ENCODE peak calls at places on chromosomes 13 and 19, in four cellular contexts. X is GM12878, B is H1, L is HepG2. H is an unnamed sample.

GRCh38 chr19:3857449-3858003 is 11.3 kb downstream of the ZFR2 start:
- DNase-seq in X (no peak), B (no peak), L (no peak), H (no peak)

GRCh38 chr19:58218899-58219298 is 9.8 kb upstream of the ZNF544 start:
- DNase-seq in X (no peak), B (peak), L (peak), H (no peak)

GRCh38 chr19:23254141-23254910 is 4.1 kb upstream of the ZNF724 start:
- DNase-seq in X (no peak), B (no peak), L (no peak), H (no peak)

GRCh38 chr13:34620073-34620858 is 321.8 kb upstream of the NBEA start:
- DNase-seq in X (no peak), B (no peak), L (no peak), H (no peak)

GRCh38 chr13:40445557-40445990 is 220.9 kb downstream of the FOXO1 start:
- DNase-seq in X (peak), B (no peak), L (no peak), H (no peak)

GRCh38 chr19:6042776-6043726 is 65.1 kb upstream of the RANBP3 start:
- DNase-seq in X (no peak), B (peak), L (no peak), H (no peak)

GRCh38 chr13:33611016-33611805 is 206.7 kb upstream of the RFC3 start:
- DNase-seq in X (no peak), B (no peak), L (peak), H (no peak)

GRCh38 chr19:42965204-42965603 is 28.2 kb upstream of the PSG7 start:
- DNase-seq in X (no peak), B (no peak), L (no peak), H (no peak)

GRCh38 chr19:47124937-47125668 is 5.5 kb upstream of the SAE1 start:
- DNase-seq in X (no peak), B (no peak), L (peak), H (no peak)

GRCh38 chr13:30872685-30873443 is 33.2 kb upstream of the MEDAG start:
- DNase-seq in X (no peak), B (no peak), L (peak), H (peak)

GRCh38 chr13:86038490-86038889 is 239.3 kb upstream of the SLITRK6 start:
- DNase-seq in X (no peak), B (no peak), L (no peak), H (no peak)

GRCh38 chr13:43815204-43815603 is 28.4 kb upstream of the ENOX1 start:
- DNase-seq in X (no peak), B (no peak), L (no peak), H (no peak)

GRCh38 chr13:40874138-40874776 is 84.8 kb downstream of the SLC25A15 start:
- DNase-seq in X (no peak), B (no peak), L (no peak), H (no peak)

GRCh38 chr13:59112375-59112774 is 1051.4 kb downstream of the DIAPH3 start:
- DNase-seq in X (no peak), B (no peak), L (no peak), H (no peak)

GRCh38 chr13:70723732-70724131 is 615.5 kb upstream of the KLHL1 start:
- DNase-seq in X (no peak), B (no peak), L (peak), H (no peak)

GRCh38 chr13:38398810-38399493 is 49.3 kb downstream of the UFM1 start:
- DNase-seq in X (no peak), B (no peak), L (no peak), H (no peak)

GRCh38 chr19:45323671-45324081 is 1.0 kb upstream of the CKM start:
- DNase-seq in X (no peak), B (peak), L (no peak), H (no peak)

GRCh38 chr13:25860862-25861261 is 191.0 kb downstream of the SHISA2 start:
- DNase-seq in X (no peak), B (no peak), L (no peak), H (no peak)

GRCh38 chr19:57406516-57407123 is 4.3 kb upstream of the ZNF17 start:
- DNase-seq in X (peak), B (peak), L (peak), H (peak)

GRCh38 chr13:56166864-56167263 is 973.9 kb upstream of the PRR20A start:
- DNase-seq in X (no peak), B (peak), L (no peak), H (peak)

GRCh38 chr13:31908696-31909386 is 122.7 kb upstream of the FRY start:
- DNase-seq in X (no peak), B (no peak), L (no peak), H (no peak)

GRCh38 chr13:110475117-110475516 is 86.4 kb downstream of the RAB20 start:
- DNase-seq in X (no peak), B (no peak), L (no peak), H (no peak)

GRCh38 chr13:95509521-95510315 is 42.8 kb upstream of the CLDN10 start:
- DNase-seq in X (no peak), B (no peak), L (no peak), H (no peak)

GRCh38 chr19:8209111-8209964 is at the start of gene CERS4:
- DNase-seq in X (no peak), B (peak), L (peak), H (peak)

GRCh38 chr19:42596391-42597071 is 1.8 kb upstream of the CEACAM8 start:
- DNase-seq in X (no peak), B (peak), L (no peak), H (peak)

GRCh38 chr13:99467764-99468163 is 33.5 kb upstream of the TM9SF2 start:
- DNase-seq in X (no peak), B (no peak), L (no peak), H (no peak)

GRCh38 chr13:26895081-26895807 is 134.7 kb upstream of the GPR12 start:
- DNase-seq in X (no peak), B (peak), L (no peak), H (no peak)

GRCh38 chr13:59269476-59269875 is 894.3 kb downstream of the DIAPH3 start:
- DNase-seq in X (no peak), B (no peak), L (no peak), H (no peak)

GRCh38 chr19:41445575-41445974 is 2.6 kb downstream of the ERICH4 start:
- DNase-seq in X (no peak), B (peak), L (no peak), H (no peak)

GRCh38 chr19:40605201-40605971 is 4.2 kb downstream of the LTBP4 start:
- DNase-seq in X (peak), B (peak), L (peak), H (no peak)

DNA sequence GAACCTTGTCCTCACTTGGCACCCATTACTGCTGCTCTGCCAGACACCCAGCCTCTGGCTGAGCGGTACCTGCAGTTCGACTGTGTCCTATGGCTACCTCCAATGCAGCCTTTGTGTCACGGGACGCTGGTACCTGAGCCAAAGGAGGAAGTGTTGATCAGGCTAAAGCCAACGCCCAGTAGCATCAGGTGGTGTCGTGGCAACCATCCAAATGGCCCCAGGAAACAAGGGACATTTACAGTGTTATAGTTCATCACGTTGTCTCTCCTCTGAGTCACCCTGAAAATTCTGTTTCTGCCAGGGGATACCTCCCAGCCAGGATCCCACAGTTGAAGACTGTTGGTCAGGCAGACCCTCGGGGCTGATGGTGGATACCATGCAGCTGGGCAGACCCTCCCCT is 10.1 kb downstream of the RHPN2 start:
- DNase-seq in X (no peak), B (no peak), L (no peak), H (no peak)
- TF ChIP-seq SUZ12 in X (no peak), B (no peak), L (no peak), H (no peak)

DNA sequence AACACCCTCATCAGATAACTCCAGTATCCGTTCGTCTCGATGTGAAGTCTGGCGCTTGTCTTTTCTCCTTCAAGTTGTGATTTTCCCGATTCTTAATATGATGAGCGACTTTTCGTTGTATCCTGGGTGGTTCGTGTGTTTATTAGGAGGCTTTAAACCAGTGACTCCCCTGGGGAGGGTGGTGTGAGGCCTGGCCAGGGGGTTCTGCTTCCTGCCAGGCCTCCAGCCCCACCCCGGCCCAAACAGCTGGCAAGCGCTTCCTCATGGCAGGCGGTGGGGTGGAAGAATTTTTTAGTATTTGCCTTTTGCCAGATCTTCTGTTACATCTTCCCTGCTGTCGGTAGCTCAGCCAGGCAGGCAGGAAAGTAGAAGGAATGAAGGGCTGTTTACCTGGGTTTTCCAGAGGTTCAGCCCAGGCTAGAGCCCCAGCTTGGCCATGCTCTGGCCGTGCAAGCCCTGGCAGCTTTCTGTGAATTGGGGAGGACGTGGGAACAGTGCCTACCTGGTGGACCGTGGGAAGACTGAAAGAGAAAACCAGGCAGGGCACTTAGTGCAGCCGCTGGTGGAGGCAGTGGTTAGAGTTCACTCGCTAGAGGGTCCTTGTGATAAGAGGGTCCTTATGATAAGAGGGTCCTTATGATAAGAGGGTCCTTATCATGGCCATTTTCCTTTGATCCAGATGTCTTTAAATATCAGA is 37.7 kb upstream of the DCUN1D2 start:
- DNase-seq in X (no peak), B (no peak), L (no peak), H (no peak)
- TF ChIP-seq ZNF274 in X (no peak), B (no peak), L (no peak), H (no peak)

GRCh38 chr19:15320118-15320517 is 12.2 kb downstream of the BRD4 start:
- DNase-seq in X (no peak), B (no peak), L (no peak), H (no peak)
- TF ChIP-seq SUZ12 in X (no peak), B (no peak), L (no peak), H (no peak)

GRCh38 chr19:48897181-48897580 is 1.4 kb downstream of the TULP2 start:
- DNase-seq in X (no peak), B (no peak), L (no peak), H (no peak)

GRCh38 chr19:48895226-48895625 is 3.3 kb downstream of the TULP2 start:
- DNase-seq in X (no peak), B (no peak), L (no peak), H (no peak)

GRCh38 chr19:48900477-48901452 is 653 bp downstream of the NUCB1 start:
- DNase-seq in X (no peak), B (no peak), L (peak), H (no peak)

GRCh38 chr19:48899781-48900476 is at the start of gene NUCB1:
- DNase-seq in X (peak), B (peak), L (peak), H (peak)

GRCh38 chr19:48896191-48896720 is 2.3 kb downstream of the TULP2 start:
- DNase-seq in X (no peak), B (peak), L (no peak), H (no peak)
- TF ChIP-seq ZNF274 in X (no peak), B (no peak), L (no peak), H (no peak)

GRCh38 chr13:107376393-107377085 is 808.6 kb upstream of the ARGLU1 start:
- DNase-seq in X (no peak), B (no peak), L (no peak), H (no peak)
- TF ChIP-seq SUZ12 in X (no peak), B (no peak), L (no peak), H (no peak)

GRCh38 chr19:1076951-1077350 is 10.0 kb downstream of the ARHGAP45 start:
- DNase-seq in X (peak), B (no peak), L (no peak), H (no peak)
- TF ChIP-seq ZNF274 in X (no peak), B (no peak), L (no peak), H (no peak)

DNA sequence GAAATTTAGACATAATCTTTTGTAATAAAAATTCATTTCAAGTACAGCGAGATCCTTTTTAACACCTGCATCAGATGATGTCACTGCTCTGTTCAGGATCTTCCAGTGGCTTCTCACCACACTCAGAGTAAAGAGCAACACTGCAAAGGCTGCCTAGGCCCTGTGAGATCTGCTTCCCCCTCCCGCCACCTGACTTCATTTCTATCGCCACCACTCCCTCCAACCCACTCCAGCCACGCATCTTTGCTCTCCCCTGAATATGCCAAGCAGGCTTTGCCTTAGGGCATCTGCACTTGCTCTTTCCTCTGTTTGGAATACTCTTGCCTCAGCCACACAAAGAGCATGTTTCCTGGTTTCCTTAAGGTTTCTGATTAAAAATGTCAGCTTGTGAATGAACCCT is 58.3 kb downstream of the MBNL2 start:
- DNase-seq in X (no peak), B (no peak), L (no peak), H (no peak)
- TF ChIP-seq SUZ12 in X (no peak), B (no peak), L (no peak), H (no peak)